ENCODE peak calls at places on chromosomes 2 and 18, in seven cellular contexts. One of them, this sample, is unnamed.

GRCh38 chr2:212892193-212892592 is 259.2 kb downstream of the IKZF2 start:
- DNase-seq in AG10803: peak
- DNase-seq in tibial nerve: peak
- DNase-seq in choroid plexus epithelial cell: peak
- DNase-seq in HFFc6: peak
- DNase-seq in endothelial cell: peak
- DNase-seq in astrocyte: peak
- DNase-seq in this sample: peak

GRCh38 chr18:77803024-77803423 is 553.4 kb downstream of the GALR1 start:
- DNase-seq in tibial nerve: no peak
- DNase-seq in astrocyte: no peak
- DNase-seq in choroid plexus epithelial cell: no peak
- DNase-seq in HFFc6: no peak
- DNase-seq in endothelial cell: no peak
- DNase-seq in AG10803: no peak
- DNase-seq in this sample: no peak

GRCh38 chr2:238265605-238266004 is 22.8 kb downstream of the PER2 start:
- DNase-seq in tibial nerve: no peak
- DNase-seq in endothelial cell: no peak
- DNase-seq in AG10803: no peak
- DNase-seq in HFFc6: no peak
- DNase-seq in choroid plexus epithelial cell: no peak
- DNase-seq in astrocyte: no peak
- DNase-seq in this sample: no peak

GRCh38 chr18:9673296-9674251 is 34.5 kb upstream of the RAB31 start:
- DNase-seq in astrocyte: peak
- DNase-seq in choroid plexus epithelial cell: peak
- DNase-seq in endothelial cell: no peak
- DNase-seq in AG10803: peak
- DNase-seq in HFFc6: peak
- DNase-seq in tibial nerve: peak
- DNase-seq in this sample: peak

GRCh38 chr18:44789704-44790103 is 109.0 kb downstream of the SETBP1 start:
- DNase-seq in HFFc6: no peak
- DNase-seq in choroid plexus epithelial cell: no peak
- DNase-seq in astrocyte: peak
- DNase-seq in endothelial cell: no peak
- DNase-seq in tibial nerve: no peak
- DNase-seq in AG10803: peak
- DNase-seq in this sample: peak

GRCh38 chr2:235506291-235506996 is 12.6 kb downstream of the AGAP1 start:
- DNase-seq in AG10803: peak
- DNase-seq in endothelial cell: no peak
- DNase-seq in HFFc6: no peak
- DNase-seq in astrocyte: no peak
- DNase-seq in tibial nerve: no peak
- DNase-seq in choroid plexus epithelial cell: no peak
- DNase-seq in this sample: no peak

GRCh38 chr2:180495606-180496005 is 484.8 kb upstream of the UBE2E3 start:
- DNase-seq in endothelial cell: no peak
- DNase-seq in HFFc6: peak
- DNase-seq in choroid plexus epithelial cell: peak
- DNase-seq in astrocyte: peak
- DNase-seq in tibial nerve: peak
- DNase-seq in AG10803: peak
- DNase-seq in this sample: peak

GRCh38 chr18:53426656-53427055 is 797.8 kb downstream of the MBD2 start:
- DNase-seq in tibial nerve: no peak
- DNase-seq in choroid plexus epithelial cell: peak
- DNase-seq in HFFc6: no peak
- DNase-seq in AG10803: no peak
- DNase-seq in endothelial cell: no peak
- DNase-seq in astrocyte: no peak
- DNase-seq in this sample: no peak

GRCh38 chr18:78405763-78406162 is 573.9 kb upstream of the SALL3 start:
- DNase-seq in HFFc6: no peak
- DNase-seq in tibial nerve: no peak
- DNase-seq in choroid plexus epithelial cell: no peak
- DNase-seq in endothelial cell: no peak
- DNase-seq in AG10803: no peak
- DNase-seq in astrocyte: no peak
- DNase-seq in this sample: no peak

GRCh38 chr2:98793275-98793674 is 62.3 kb upstream of the MGAT4A start:
- DNase-seq in endothelial cell: no peak
- DNase-seq in HFFc6: no peak
- DNase-seq in choroid plexus epithelial cell: no peak
- DNase-seq in astrocyte: peak
- DNase-seq in tibial nerve: no peak
- DNase-seq in AG10803: peak
- DNase-seq in this sample: no peak

GRCh38 chr2:216348909-216349308 is 23.4 kb downstream of the MARCHF4 start:
- DNase-seq in tibial nerve: no peak
- DNase-seq in endothelial cell: no peak
- DNase-seq in AG10803: peak
- DNase-seq in HFFc6: peak
- DNase-seq in choroid plexus epithelial cell: peak
- DNase-seq in astrocyte: peak
- DNase-seq in this sample: peak

GRCh38 chr18:9058426-9058825 is 44.1 kb upstream of the NDUFV2 start:
- DNase-seq in tibial nerve: no peak
- DNase-seq in astrocyte: peak
- DNase-seq in choroid plexus epithelial cell: peak
- DNase-seq in HFFc6: no peak
- DNase-seq in endothelial cell: no peak
- DNase-seq in AG10803: peak
- DNase-seq in this sample: peak

GRCh38 chr18:25724121-25724520 is 366.3 kb downstream of the SS18 start:
- DNase-seq in HFFc6: no peak
- DNase-seq in AG10803: no peak
- DNase-seq in tibial nerve: no peak
- DNase-seq in astrocyte: no peak
- DNase-seq in choroid plexus epithelial cell: no peak
- DNase-seq in endothelial cell: no peak
- DNase-seq in this sample: no peak

GRCh38 chr2:95334916-95335641 is 37.9 kb downstream of the KCNIP3 start:
- DNase-seq in endothelial cell: no peak
- DNase-seq in HFFc6: no peak
- DNase-seq in astrocyte: peak
- DNase-seq in choroid plexus epithelial cell: no peak
- DNase-seq in tibial nerve: no peak
- DNase-seq in AG10803: peak
- DNase-seq in this sample: peak

GRCh38 chr2:95282458-95282857 is 8.2 kb downstream of the PROM2 start:
- DNase-seq in tibial nerve: no peak
- DNase-seq in endothelial cell: no peak
- DNase-seq in AG10803: no peak
- DNase-seq in astrocyte: no peak
- DNase-seq in choroid plexus epithelial cell: no peak
- DNase-seq in HFFc6: no peak
- DNase-seq in this sample: no peak

GRCh38 chr2:159613515-159614336 is 2.6 kb downstream of the BAZ2B start:
- DNase-seq in choroid plexus epithelial cell: peak
- DNase-seq in HFFc6: peak
- DNase-seq in astrocyte: peak
- DNase-seq in AG10803: peak
- DNase-seq in endothelial cell: no peak
- DNase-seq in tibial nerve: no peak
- DNase-seq in this sample: peak

GRCh38 chr18:12287684-12288405 is 20.2 kb upstream of the TUBB6 start:
- DNase-seq in endothelial cell: no peak
- DNase-seq in choroid plexus epithelial cell: peak
- DNase-seq in AG10803: peak
- DNase-seq in tibial nerve: peak
- DNase-seq in HFFc6: peak
- DNase-seq in astrocyte: peak
- DNase-seq in this sample: peak

GRCh38 chr2:73827660-73828388 is 937 bp upstream of the STAMBP start:
- DNase-seq in choroid plexus epithelial cell: no peak
- DNase-seq in endothelial cell: no peak
- DNase-seq in tibial nerve: no peak
- DNase-seq in HFFc6: no peak
- DNase-seq in AG10803: no peak
- DNase-seq in astrocyte: no peak
- DNase-seq in this sample: no peak

GRCh38 chr2:73828389-73828817 is 358 bp upstream of the STAMBP start:
- DNase-seq in endothelial cell: no peak
- DNase-seq in AG10803: no peak
- DNase-seq in tibial nerve: no peak
- DNase-seq in HFFc6: no peak
- DNase-seq in astrocyte: no peak
- DNase-seq in choroid plexus epithelial cell: no peak
- DNase-seq in this sample: no peak

GRCh38 chr2:73828818-73829570 is at the start of gene STAMBP:
- DNase-seq in choroid plexus epithelial cell: peak
- DNase-seq in endothelial cell: peak
- DNase-seq in astrocyte: peak
- DNase-seq in AG10803: peak
- DNase-seq in tibial nerve: peak
- DNase-seq in HFFc6: peak
- DNase-seq in this sample: peak

GRCh38 chr2:73825408-73825807 is 3.4 kb upstream of the STAMBP start:
- DNase-seq in astrocyte: no peak
- DNase-seq in choroid plexus epithelial cell: no peak
- DNase-seq in AG10803: no peak
- DNase-seq in endothelial cell: no peak
- DNase-seq in HFFc6: no peak
- DNase-seq in tibial nerve: no peak
- DNase-seq in this sample: no peak

GRCh38 chr2:73827018-73827417 is 1.7 kb upstream of the STAMBP start:
- DNase-seq in endothelial cell: no peak
- DNase-seq in AG10803: peak
- DNase-seq in tibial nerve: no peak
- DNase-seq in HFFc6: peak
- DNase-seq in choroid plexus epithelial cell: peak
- DNase-seq in astrocyte: no peak
- DNase-seq in this sample: peak
- TF ChIP-seq CTCF in endothelial cell: no peak
- TF ChIP-seq CTCF in AG10803: peak
- TF ChIP-seq CTCF in tibial nerve: no peak
- TF ChIP-seq CTCF in HFFc6: peak
- TF ChIP-seq CTCF in choroid plexus epithelial cell: peak
- TF ChIP-seq CTCF in astrocyte: peak
- TF ChIP-seq CTCF in this sample: peak

GRCh38 chr2:174038472-174038871 is 73.3 kb upstream of the SP3 start:
- DNase-seq in AG10803: no peak
- DNase-seq in tibial nerve: no peak
- DNase-seq in endothelial cell: no peak
- DNase-seq in choroid plexus epithelial cell: peak
- DNase-seq in astrocyte: no peak
- DNase-seq in HFFc6: no peak
- DNase-seq in this sample: no peak

GRCh38 chr2:174033163-174033550 is 68.0 kb upstream of the SP3 start:
- DNase-seq in endothelial cell: no peak
- DNase-seq in AG10803: no peak
- DNase-seq in choroid plexus epithelial cell: no peak
- DNase-seq in HFFc6: no peak
- DNase-seq in tibial nerve: no peak
- DNase-seq in astrocyte: no peak
- DNase-seq in this sample: no peak

GRCh38 chr2:174036825-174037224 is 71.7 kb upstream of the SP3 start:
- DNase-seq in astrocyte: no peak
- DNase-seq in tibial nerve: no peak
- DNase-seq in AG10803: no peak
- DNase-seq in HFFc6: no peak
- DNase-seq in choroid plexus epithelial cell: no peak
- DNase-seq in endothelial cell: no peak
- DNase-seq in this sample: no peak

GRCh38 chr2:174035117-174035516 is 69.9 kb upstream of the SP3 start:
- DNase-seq in AG10803: no peak
- DNase-seq in HFFc6: peak
- DNase-seq in astrocyte: no peak
- DNase-seq in endothelial cell: no peak
- DNase-seq in choroid plexus epithelial cell: no peak
- DNase-seq in tibial nerve: no peak
- DNase-seq in this sample: no peak

DNA sequence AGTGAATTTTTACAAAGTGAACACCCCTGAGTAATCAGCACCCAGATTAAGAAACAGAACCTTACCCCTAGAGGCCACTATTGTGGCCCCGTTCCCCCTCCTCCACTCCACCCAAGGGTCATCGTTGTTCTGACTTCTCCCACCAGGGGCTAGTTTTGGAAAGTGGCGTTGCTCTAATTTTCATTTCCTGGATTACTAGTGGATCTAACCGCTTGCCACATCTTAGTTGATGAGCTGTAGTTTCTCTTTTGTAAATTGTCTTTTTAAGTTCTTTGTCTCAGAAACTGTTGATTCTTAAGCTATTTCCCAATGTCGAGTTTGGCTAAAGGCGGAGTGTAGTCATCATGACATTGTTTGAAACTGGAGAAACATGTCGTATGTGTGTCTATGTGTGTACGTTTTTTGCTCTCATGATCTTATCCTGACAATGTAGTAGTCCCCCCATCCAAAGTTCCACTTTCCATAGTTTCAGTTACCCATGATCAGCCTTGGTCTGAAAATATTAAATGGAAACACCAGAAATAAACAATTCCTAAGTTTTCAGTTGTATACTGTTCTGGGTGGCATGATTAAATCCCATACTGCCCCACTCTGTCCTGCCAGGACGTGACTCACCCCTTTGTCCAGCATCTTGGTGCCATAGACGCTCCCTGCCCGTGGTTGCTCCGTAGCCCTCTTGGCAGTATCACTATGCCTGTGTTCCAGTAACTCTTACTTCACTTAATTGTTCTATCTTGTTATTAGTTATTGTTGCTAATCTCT is 71.0 kb upstream of the SP3 start:
- DNase-seq in choroid plexus epithelial cell: peak
- DNase-seq in tibial nerve: no peak
- DNase-seq in endothelial cell: no peak
- DNase-seq in HFFc6: no peak
- DNase-seq in AG10803: peak
- DNase-seq in astrocyte: peak
- DNase-seq in this sample: peak
- TF ChIP-seq CTCF in choroid plexus epithelial cell: peak
- TF ChIP-seq CTCF in tibial nerve: no peak
- TF ChIP-seq CTCF in endothelial cell: peak
- TF ChIP-seq CTCF in HFFc6: peak
- TF ChIP-seq CTCF in AG10803: peak
- TF ChIP-seq CTCF in astrocyte: peak
- TF ChIP-seq CTCF in this sample: peak

GRCh38 chr2:71130325-71131260 is at the start of gene MPHOSPH10:
- DNase-seq in tibial nerve: peak
- DNase-seq in astrocyte: peak
- DNase-seq in choroid plexus epithelial cell: peak
- DNase-seq in endothelial cell: peak
- DNase-seq in AG10803: peak
- DNase-seq in HFFc6: peak
- DNase-seq in this sample: peak
- TF ChIP-seq CTCF in tibial nerve: no peak
- TF ChIP-seq CTCF in astrocyte: no peak
- TF ChIP-seq CTCF in choroid plexus epithelial cell: no peak
- TF ChIP-seq CTCF in endothelial cell: no peak
- TF ChIP-seq CTCF in AG10803: no peak
- TF ChIP-seq CTCF in HFFc6: no peak
- TF ChIP-seq CTCF in this sample: no peak

DNA sequence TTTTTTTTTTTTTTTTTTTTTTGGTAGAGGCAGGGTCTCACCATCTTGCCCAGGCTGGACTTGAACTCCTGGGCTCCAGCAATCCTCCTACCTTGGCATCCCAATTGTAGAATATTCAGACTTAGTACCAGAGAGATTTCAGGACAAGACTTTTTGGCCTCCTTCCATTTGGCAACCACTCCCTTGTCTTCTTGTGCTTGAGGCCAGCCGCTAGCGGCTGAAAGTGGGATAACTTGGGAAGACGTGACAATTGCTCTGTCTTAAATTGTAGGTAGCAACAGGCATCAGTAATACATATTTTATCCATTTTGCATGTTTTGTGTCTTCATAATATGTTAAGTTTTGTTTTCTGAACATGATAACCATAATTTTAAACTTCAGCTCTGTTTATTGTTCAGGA is 53.3 kb upstream of the TTN start:
- DNase-seq in tibial nerve: peak
- DNase-seq in astrocyte: no peak
- DNase-seq in HFFc6: peak
- DNase-seq in choroid plexus epithelial cell: peak
- DNase-seq in endothelial cell: no peak
- DNase-seq in AG10803: no peak
- DNase-seq in this sample: peak
- TF ChIP-seq CTCF in tibial nerve: no peak
- TF ChIP-seq CTCF in astrocyte: peak
- TF ChIP-seq CTCF in HFFc6: no peak
- TF ChIP-seq CTCF in choroid plexus epithelial cell: peak
- TF ChIP-seq CTCF in endothelial cell: no peak
- TF ChIP-seq CTCF in AG10803: no peak
- TF ChIP-seq CTCF in this sample: peak

This sample was measured in fibroblast of pulmonary artery.